ENCODE peak calls at places on chromosome 20, in five cellular contexts. One of them, this sample, is unnamed.

GRCh38 chr20:35490736-35491181 is 35.4 kb downstream of the CEP250 start:
- DNase-seq in ovary: no peak
- DNase-seq in uterus: no peak
- DNase-seq in spleen: peak
- DNase-seq in CD4-positive, CD25-positive, alpha-beta regulatory T cell: peak
- DNase-seq in this sample: no peak

GRCh38 chr20:59075934-59076508 is 33.4 kb upstream of the PRELID3B start:
- DNase-seq in uterus: no peak
- DNase-seq in CD4-positive, CD25-positive, alpha-beta regulatory T cell: no peak
- DNase-seq in spleen: no peak
- DNase-seq in ovary: no peak
- DNase-seq in this sample: no peak

GRCh38 chr20:38673261-38673660 is 51.0 kb upstream of the SLC32A1 start:
- DNase-seq in ovary: no peak
- DNase-seq in CD4-positive, CD25-positive, alpha-beta regulatory T cell: no peak
- DNase-seq in spleen: no peak
- DNase-seq in uterus: no peak
- DNase-seq in this sample: no peak

GRCh38 chr20:56860413-56860812 is 231.3 kb downstream of the TFAP2C start:
- DNase-seq in spleen: no peak
- DNase-seq in uterus: no peak
- DNase-seq in CD4-positive, CD25-positive, alpha-beta regulatory T cell: no peak
- DNase-seq in ovary: no peak
- DNase-seq in this sample: no peak

GRCh38 chr20:32207626-32208498 is at the start of the genes PLAGL2 and POFUT1:
- DNase-seq in ovary: peak
- DNase-seq in CD4-positive, CD25-positive, alpha-beta regulatory T cell: peak
- DNase-seq in spleen: peak
- DNase-seq in uterus: peak
- DNase-seq in this sample: peak

GRCh38 chr20:61874421-61875068 is 191.1 kb downstream of the TAF4 start:
- DNase-seq in spleen: no peak
- DNase-seq in CD4-positive, CD25-positive, alpha-beta regulatory T cell: no peak
- DNase-seq in uterus: no peak
- DNase-seq in ovary: no peak
- DNase-seq in this sample: no peak

GRCh38 chr20:41200446-41201202 is 63.3 kb downstream of the PLCG1 start:
- DNase-seq in ovary: no peak
- DNase-seq in uterus: no peak
- DNase-seq in spleen: no peak
- DNase-seq in CD4-positive, CD25-positive, alpha-beta regulatory T cell: no peak
- DNase-seq in this sample: no peak

GRCh38 chr20:19886666-19887288 is 128.7 kb downstream of the RIN2 start:
- DNase-seq in ovary: no peak
- DNase-seq in uterus: no peak
- DNase-seq in spleen: no peak
- DNase-seq in CD4-positive, CD25-positive, alpha-beta regulatory T cell: no peak
- DNase-seq in this sample: no peak

GRCh38 chr20:58847483-58847882 is 3.2 kb downstream of the GNAS-AS1 start:
- DNase-seq in spleen: no peak
- DNase-seq in ovary: no peak
- DNase-seq in CD4-positive, CD25-positive, alpha-beta regulatory T cell: no peak
- DNase-seq in uterus: no peak
- DNase-seq in this sample: no peak

GRCh38 chr20:61964675-61965605 is 100.7 kb downstream of the TAF4 start:
- DNase-seq in ovary: peak
- DNase-seq in uterus: no peak
- DNase-seq in spleen: peak
- DNase-seq in CD4-positive, CD25-positive, alpha-beta regulatory T cell: no peak
- DNase-seq in this sample: no peak

GRCh38 chr20:15561707-15562106 is 1011.5 kb downstream of the KIF16B start:
- DNase-seq in ovary: no peak
- DNase-seq in CD4-positive, CD25-positive, alpha-beta regulatory T cell: no peak
- DNase-seq in spleen: no peak
- DNase-seq in uterus: no peak
- DNase-seq in this sample: peak

GRCh38 chr20:52965819-52966218 is 6.3 kb upstream of the TSHZ2 start:
- DNase-seq in spleen: no peak
- DNase-seq in uterus: no peak
- DNase-seq in ovary: no peak
- DNase-seq in CD4-positive, CD25-positive, alpha-beta regulatory T cell: no peak
- DNase-seq in this sample: no peak

GRCh38 chr20:40690836-40691565 is 2.0 kb upstream of the MAFB start:
- DNase-seq in uterus: no peak
- DNase-seq in ovary: peak
- DNase-seq in spleen: no peak
- DNase-seq in CD4-positive, CD25-positive, alpha-beta regulatory T cell: no peak
- DNase-seq in this sample: no peak

GRCh38 chr20:40332167-40332566 is 356.9 kb downstream of the MAFB start:
- DNase-seq in uterus: no peak
- DNase-seq in CD4-positive, CD25-positive, alpha-beta regulatory T cell: no peak
- DNase-seq in ovary: no peak
- DNase-seq in spleen: no peak
- DNase-seq in this sample: no peak

GRCh38 chr20:41048475-41049242 is 20.0 kb downstream of the TOP1 start:
- DNase-seq in uterus: no peak
- DNase-seq in ovary: no peak
- DNase-seq in spleen: no peak
- DNase-seq in CD4-positive, CD25-positive, alpha-beta regulatory T cell: peak
- DNase-seq in this sample: no peak

GRCh38 chr20:5535211-5535756 is 214.9 kb upstream of the SHLD1 start:
- DNase-seq in CD4-positive, CD25-positive, alpha-beta regulatory T cell: no peak
- DNase-seq in spleen: no peak
- DNase-seq in ovary: no peak
- DNase-seq in uterus: no peak
- DNase-seq in this sample: no peak

GRCh38 chr20:46230811-46231282 is 77.5 kb downstream of the CDH22 start:
- DNase-seq in CD4-positive, CD25-positive, alpha-beta regulatory T cell: no peak
- DNase-seq in spleen: no peak
- DNase-seq in uterus: no peak
- DNase-seq in ovary: peak
- DNase-seq in this sample: no peak

GRCh38 chr20:63087872-63088680 is 81.3 kb upstream of the BHLHE23 start:
- DNase-seq in ovary: no peak
- DNase-seq in CD4-positive, CD25-positive, alpha-beta regulatory T cell: no peak
- DNase-seq in uterus: peak
- DNase-seq in spleen: peak
- DNase-seq in this sample: no peak

GRCh38 chr20:4297141-4297826 is 281.9 kb upstream of the RNF24 start:
- DNase-seq in uterus: peak
- DNase-seq in ovary: no peak
- DNase-seq in spleen: no peak
- DNase-seq in CD4-positive, CD25-positive, alpha-beta regulatory T cell: no peak
- DNase-seq in this sample: no peak

DNA sequence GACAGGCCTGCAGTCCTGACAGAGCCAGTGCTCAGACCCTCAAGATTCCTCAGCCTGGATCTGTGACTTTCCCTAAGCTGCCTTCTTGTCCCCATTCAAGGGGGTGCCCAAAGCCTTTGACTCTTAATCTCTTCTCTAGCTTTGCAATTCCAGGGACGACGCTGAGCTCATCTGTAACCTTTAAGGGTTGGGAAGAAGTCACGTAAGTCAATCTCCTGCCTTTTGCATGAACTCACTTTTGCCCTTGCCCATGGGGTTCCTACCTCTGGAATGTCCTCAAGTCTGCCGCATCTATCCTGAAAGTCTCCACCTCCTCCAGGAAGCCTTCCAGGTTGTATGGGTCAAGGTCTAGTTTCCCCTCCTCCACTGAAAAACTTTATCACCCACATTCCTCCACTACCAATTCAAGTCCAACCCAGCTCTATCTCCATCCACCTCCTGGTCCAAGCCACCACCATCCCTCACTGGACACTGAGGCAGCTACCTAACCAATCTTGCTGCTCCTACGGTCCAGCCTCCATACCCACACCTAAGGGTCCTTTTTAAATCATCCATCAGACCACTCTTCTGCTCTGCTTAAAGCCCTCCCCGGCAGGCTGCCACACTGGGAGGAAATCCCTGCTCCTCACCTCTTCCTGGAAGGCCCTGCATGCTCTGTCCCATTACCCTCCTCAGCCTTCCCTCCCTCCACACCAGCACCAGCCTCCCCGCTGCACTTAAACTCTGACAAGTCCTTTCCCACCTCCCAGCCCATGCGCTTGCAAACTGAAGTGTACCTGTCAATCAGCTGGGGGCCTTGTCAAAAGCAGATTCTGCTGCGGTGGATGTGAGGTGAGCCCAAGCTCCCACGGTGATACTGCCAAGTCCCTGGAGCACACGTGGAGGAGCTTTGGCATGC is 29.7 kb downstream of the PREX1 start:
- DNase-seq in CD4-positive, CD25-positive, alpha-beta regulatory T cell: no peak
- DNase-seq in ovary: no peak
- DNase-seq in spleen: peak
- DNase-seq in uterus: no peak
- DNase-seq in this sample: no peak
- H3K4me3 ChIP-seq in CD4-positive, CD25-positive, alpha-beta regulatory T cell: peak
- H3K4me3 ChIP-seq in ovary: no peak
- H3K4me3 ChIP-seq in spleen: no peak
- H3K4me3 ChIP-seq in uterus: no peak
- H3K4me3 ChIP-seq in this sample: no peak

DNA sequence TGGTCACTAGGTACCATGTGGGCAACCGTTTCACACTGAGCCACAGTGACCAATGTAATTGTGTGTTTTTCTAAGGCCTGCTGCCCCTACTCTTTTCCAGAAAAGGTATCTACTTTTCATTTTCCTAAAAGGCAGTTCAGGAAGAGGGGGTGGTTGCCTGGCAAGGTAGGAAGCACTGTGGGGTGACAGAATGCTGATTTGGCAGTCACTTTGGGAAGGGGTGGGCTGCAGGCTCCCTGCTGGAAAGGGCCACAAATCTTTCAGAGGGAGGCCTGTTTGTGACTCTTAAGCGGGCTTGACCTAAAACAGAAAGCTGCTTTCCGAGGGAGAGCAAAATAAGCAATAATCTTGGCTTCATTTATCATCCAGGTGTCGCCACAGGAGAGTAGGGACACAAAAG is 5.2 kb upstream of the NNAT start:
- DNase-seq in CD4-positive, CD25-positive, alpha-beta regulatory T cell: no peak
- DNase-seq in uterus: no peak
- DNase-seq in ovary: no peak
- DNase-seq in spleen: no peak
- DNase-seq in this sample: no peak
- H3K4me3 ChIP-seq in CD4-positive, CD25-positive, alpha-beta regulatory T cell: no peak
- H3K4me3 ChIP-seq in uterus: no peak
- H3K4me3 ChIP-seq in ovary: no peak
- H3K4me3 ChIP-seq in spleen: no peak
- H3K4me3 ChIP-seq in this sample: no peak

DNA sequence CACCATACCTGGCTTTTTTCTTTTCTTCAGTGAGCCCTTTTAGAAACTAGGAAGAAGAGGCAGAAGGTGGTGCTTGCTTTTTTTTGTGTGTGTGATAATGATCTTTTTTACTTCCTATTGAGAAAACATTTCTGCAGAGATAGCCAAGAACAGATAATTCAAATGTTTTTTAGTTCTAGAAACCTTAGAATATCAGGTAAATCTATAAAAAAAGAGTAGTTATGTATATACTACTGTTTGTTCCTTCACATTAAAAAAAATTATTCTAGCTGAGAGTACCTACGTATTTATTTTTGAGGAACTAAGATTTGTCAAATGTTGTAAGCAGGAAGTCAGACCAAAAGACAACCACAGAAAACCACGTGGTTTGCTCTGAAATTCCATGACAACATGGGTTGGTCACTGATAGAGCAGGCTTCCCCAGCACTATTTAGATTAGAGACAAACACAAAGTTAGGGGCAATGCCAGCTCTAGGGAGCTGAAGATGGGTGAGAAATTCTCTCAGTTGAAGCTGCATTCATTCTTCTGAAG is 12.8 kb downstream of the STK4 start:
- DNase-seq in ovary: no peak
- DNase-seq in CD4-positive, CD25-positive, alpha-beta regulatory T cell: peak
- DNase-seq in uterus: no peak
- DNase-seq in spleen: no peak
- DNase-seq in this sample: no peak
- H3K4me3 ChIP-seq in ovary: no peak
- H3K4me3 ChIP-seq in CD4-positive, CD25-positive, alpha-beta regulatory T cell: peak
- H3K4me3 ChIP-seq in uterus: no peak
- H3K4me3 ChIP-seq in spleen: no peak
- H3K4me3 ChIP-seq in this sample: no peak

GRCh38 chr20:49981218-49982071 is 1.3 kb upstream of the SNAI1 start:
- DNase-seq in spleen: no peak
- DNase-seq in uterus: no peak
- DNase-seq in ovary: no peak
- DNase-seq in CD4-positive, CD25-positive, alpha-beta regulatory T cell: no peak
- DNase-seq in this sample: no peak

GRCh38 chr20:49980140-49981008 is 2.4 kb upstream of the SNAI1 start:
- DNase-seq in spleen: no peak
- DNase-seq in ovary: no peak
- DNase-seq in CD4-positive, CD25-positive, alpha-beta regulatory T cell: no peak
- DNase-seq in uterus: no peak
- DNase-seq in this sample: no peak

GRCh38 chr20:49982346-49983122 is at the start of gene SNAI1:
- DNase-seq in uterus: peak
- DNase-seq in spleen: peak
- DNase-seq in ovary: peak
- DNase-seq in CD4-positive, CD25-positive, alpha-beta regulatory T cell: peak
- DNase-seq in this sample: peak

GRCh38 chr20:49983123-49983847 is 505 bp downstream of the SNAI1 start:
- DNase-seq in spleen: no peak
- DNase-seq in CD4-positive, CD25-positive, alpha-beta regulatory T cell: no peak
- DNase-seq in uterus: no peak
- DNase-seq in ovary: no peak
- DNase-seq in this sample: no peak

DNA sequence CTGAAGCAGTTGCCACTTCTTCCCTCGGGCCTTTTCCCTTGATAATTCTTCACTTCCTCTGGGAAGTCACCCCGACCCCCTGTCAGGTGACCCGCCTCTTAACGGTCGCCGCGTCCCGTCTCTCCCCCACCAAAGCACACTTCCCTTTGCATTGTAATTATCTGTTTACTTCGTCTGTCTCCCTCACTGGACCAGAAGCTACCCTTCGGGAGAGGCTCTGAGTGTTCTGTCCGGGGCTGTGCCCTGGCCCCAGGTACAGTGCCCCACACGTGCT is 771 bp upstream of the SNAI1 start:
- DNase-seq in CD4-positive, CD25-positive, alpha-beta regulatory T cell: no peak
- DNase-seq in uterus: no peak
- DNase-seq in ovary: no peak
- DNase-seq in spleen: no peak
- DNase-seq in this sample: no peak
- H3K4me3 ChIP-seq in CD4-positive, CD25-positive, alpha-beta regulatory T cell: no peak
- H3K4me3 ChIP-seq in uterus: peak
- H3K4me3 ChIP-seq in ovary: no peak
- H3K4me3 ChIP-seq in spleen: peak
- H3K4me3 ChIP-seq in this sample: peak

This sample was measured in dorsolateral prefrontal cortex.